ENCODE peak calls at places on chromosomes 3 and 15, in six cellular contexts. K, Y, Z, A, L and J are unnamed samples.

GRCh38 chr15:69668963-69669362 is 216.3 kb downstream of the RPLP1 start:
- DNase-seq in Z (no peak), Y (peak; percentile 82), K (no peak), A (no peak), L (no peak), J (no peak)

GRCh38 chr3:173770796-173771573 is 373.4 kb downstream of the NLGN1 start:
- DNase-seq in L (no peak), A (no peak), K (no peak), Z (no peak), Y (no peak), J (peak; percentile 32)

GRCh38 chr3:120092444-120092843 is 1.8 kb downstream of the GSK3B start:
- DNase-seq in Y (no peak), A (no peak), K (no peak), L (no peak), Z (no peak), J (no peak)

GRCh38 chr3:160412477-160412876 is 13.0 kb downstream of the SMC4 start:
- DNase-seq in L (no peak), A (no peak), K (no peak), Z (no peak), Y (no peak), J (no peak)

GRCh38 chr15:88574646-88575045 is 28.2 kb upstream of the DET1 start:
- DNase-seq in K (no peak), Y (no peak), Z (no peak), A (no peak), L (no peak), J (peak; percentile 12)

GRCh38 chr15:60673156-60673555 is 194.2 kb upstream of the ICE2 start:
- DNase-seq in Z (no peak), Y (no peak), K (no peak), A (no peak), L (no peak), J (no peak)

GRCh38 chr15:96237002-96237401 is 93.5 kb upstream of the NR2F2 start:
- DNase-seq in K (no peak), Y (no peak), A (no peak), L (no peak), Z (no peak), J (no peak)

GRCh38 chr3:39065197-39065596 is 13.4 kb downstream of the WDR48 start:
- DNase-seq in A (peak; percentile 51), K (no peak), L (no peak), Z (peak; percentile 29), Y (no peak), J (peak; percentile 80)

GRCh38 chr15:66834863-66835557 is 133.0 kb downstream of the SMAD6 start:
- DNase-seq in Z (no peak), K (peak; percentile 71), A (peak; percentile 70), Y (no peak), L (no peak), J (peak; percentile 82)

GRCh38 chr3:119444590-119444989 is 18.8 kb downstream of the TMEM39A start:
- DNase-seq in K (no peak), L (no peak), Y (no peak), Z (no peak), A (no peak), J (no peak)

GRCh38 chr15:78842519-78842918 is 30.2 kb upstream of the MORF4L1 start:
- DNase-seq in Z (no peak), K (no peak), Y (peak; percentile 55), L (no peak), A (no peak), J (no peak)

GRCh38 chr3:152474585-152474984 is 205.9 kb downstream of the MBNL1 start:
- DNase-seq in A (no peak), L (no peak), Y (peak; percentile 60), Z (peak; percentile 29), K (no peak), J (peak; percentile 75)

GRCh38 chr15:70093481-70094309 is 4.0 kb downstream of the TLE3 start:
- DNase-seq in K (no peak), A (no peak), Z (no peak), Y (no peak), L (no peak), J (peak; percentile 79)

GRCh38 chr15:47963265-47963664 is 157.5 kb upstream of the SLC24A5 start:
- DNase-seq in L (no peak), K (no peak), Y (no peak), A (no peak), Z (no peak), J (no peak)

GRCh38 chr3:134854285-134854684 is 59.2 kb downstream of the EPHB1 start:
- DNase-seq in Z (no peak), A (no peak), K (no peak), Y (no peak), L (no peak), J (no peak)

GRCh38 chr3:111373861-111374260 is 168.1 kb upstream of the CD96 start:
- DNase-seq in L (no peak), Z (no peak), A (no peak), K (no peak), Y (no peak), J (no peak)

GRCh38 chr3:178325330-178325729 is 210.9 kb upstream of the KCNMB2 start:
- DNase-seq in Z (no peak), Y (no peak), L (no peak), A (no peak), K (no peak), J (peak; percentile 39)

GRCh38 chr3:177134166-177134565 is 63.1 kb downstream of the TBL1XR1 start:
- DNase-seq in Z (no peak), L (no peak), A (no peak), Y (no peak), K (no peak), J (no peak)

GRCh38 chr3:77362936-77363335 is 323.0 kb downstream of the ROBO2 start:
- DNase-seq in L (no peak), K (no peak), A (no peak), Y (no peak), Z (no peak), J (no peak)

GRCh38 chr3:184209146-184209923 is 20.1 kb upstream of the VWA5B2 start:
- DNase-seq in Z (no peak), A (no peak), K (no peak), L (no peak), Y (no peak), J (no peak)

DNA sequence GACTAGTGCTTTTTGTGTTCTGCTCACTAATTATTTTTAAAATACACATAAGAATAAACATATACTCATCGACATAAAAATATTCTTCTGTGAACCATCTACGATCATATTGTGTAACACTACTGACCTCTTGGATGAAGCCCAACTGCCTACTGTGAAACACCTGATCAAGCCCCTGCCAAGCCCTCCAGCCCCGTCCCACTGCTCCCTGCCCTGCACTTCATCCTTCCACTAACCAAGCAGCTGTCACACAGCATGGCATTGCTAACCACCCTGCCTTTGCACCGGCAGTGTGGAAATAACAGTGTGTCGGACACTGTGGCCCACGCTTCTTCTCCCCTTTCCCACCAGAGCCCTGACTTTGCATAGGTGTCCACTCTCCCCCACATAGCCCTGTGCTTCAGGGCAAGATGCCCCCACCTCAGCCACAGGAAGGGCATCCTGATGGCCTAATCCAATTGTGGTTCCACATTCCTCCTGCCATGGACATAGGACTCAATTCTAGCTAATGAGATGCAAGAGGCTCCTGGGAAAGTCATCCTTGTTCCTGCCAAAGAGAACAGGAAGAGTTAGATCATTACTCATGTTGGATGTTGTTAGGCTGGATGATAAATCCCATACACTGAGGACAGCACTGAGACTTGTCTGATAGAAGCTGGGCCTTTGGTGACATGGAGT is 35.0 kb upstream of the ARID3B start:
- DNase-seq in A (no peak), K (no peak), L (no peak), Y (no peak), Z (no peak), J (no peak)
- TF ChIP-seq CREB1 in A (no peak), K (no peak), L (no peak), Y (no peak), Z (no peak), J (no peak)

GRCh38 chr3:140711043-140711718 is 33.3 kb downstream of the TRIM42 start:
- DNase-seq in L (no peak), K (no peak), Y (no peak), Z (peak; percentile 87), A (no peak), J (no peak)

GRCh38 chr3:140712301-140712700 is 34.4 kb downstream of the TRIM42 start:
- DNase-seq in A (no peak), Y (no peak), K (no peak), Z (no peak), L (no peak), J (no peak)

GRCh38 chr3:140711719-140712086 is 33.8 kb downstream of the TRIM42 start:
- DNase-seq in Z (no peak), K (no peak), A (no peak), Y (no peak), L (no peak), J (no peak)

GRCh38 chr3:140717915-140718314 is 40.1 kb downstream of the TRIM42 start:
- DNase-seq in Z (no peak), L (no peak), Y (no peak), A (no peak), K (no peak), J (no peak)

GRCh38 chr3:140715035-140715434 is 37.2 kb downstream of the TRIM42 start:
- DNase-seq in A (no peak), K (no peak), Y (no peak), Z (no peak), L (no peak), J (no peak)
- TF ChIP-seq CREB1 in A (no peak), K (no peak), Y (no peak), Z (no peak), L (no peak), J (no peak)

DNA sequence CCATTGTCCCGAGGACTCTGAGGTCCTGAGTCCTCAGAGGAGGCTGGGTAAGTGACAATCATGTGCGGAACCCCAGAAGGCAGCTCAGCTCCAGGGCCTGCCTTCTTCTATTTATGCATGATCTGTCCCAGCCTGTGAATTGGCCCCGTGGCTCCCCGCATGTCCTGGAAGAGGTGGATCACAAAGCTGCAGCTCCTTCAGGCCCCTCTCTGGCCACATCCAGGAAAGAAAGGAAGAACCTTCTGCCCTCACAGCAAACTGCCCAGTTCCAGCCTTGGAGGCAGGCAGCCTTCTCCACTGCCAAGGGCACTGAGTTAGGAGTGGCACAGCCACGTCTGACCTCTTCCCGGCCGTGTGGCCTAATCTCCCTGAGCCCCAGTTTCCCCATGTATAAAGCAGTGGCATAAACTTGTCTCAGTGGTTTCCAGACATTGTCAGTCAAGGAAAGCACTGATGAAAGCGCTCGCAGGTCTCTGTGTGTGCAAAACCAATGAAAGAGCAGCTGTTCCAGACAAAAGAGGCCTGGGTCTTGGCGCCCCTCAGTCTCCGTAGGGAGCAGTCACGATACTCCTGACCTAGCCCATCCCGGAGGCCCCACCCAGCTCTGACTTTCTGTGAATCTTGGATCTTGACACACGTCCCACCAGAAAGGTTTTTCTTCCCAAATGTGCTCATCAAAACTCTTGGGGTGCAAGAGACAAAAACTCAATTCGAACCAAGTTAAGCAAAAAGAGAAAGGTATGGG is 497.3 kb downstream of the SHQ1 start:
- DNase-seq in Z (no peak), A (no peak), K (no peak), L (no peak), Y (no peak), J (no peak)
- TF ChIP-seq CREB1 in Z (no peak), A (no peak), K (no peak), L (no peak), Y (no peak), J (no peak)

GRCh38 chr3:108315767-108316301 is 19.5 kb downstream of the HHLA2 start:
- DNase-seq in L (no peak), K (no peak), Y (no peak), Z (no peak), A (no peak), J (no peak)

GRCh38 chr3:108324177-108324576 is 27.8 kb downstream of the HHLA2 start:
- DNase-seq in A (no peak), L (no peak), Z (no peak), K (no peak), Y (no peak), J (no peak)

GRCh38 chr3:108322352-108322751 is 26.0 kb downstream of the HHLA2 start:
- DNase-seq in Y (no peak), L (no peak), K (no peak), A (no peak), Z (no peak), J (no peak)

GRCh38 chr3:108320746-108321350 is 24.5 kb downstream of the HHLA2 start:
- DNase-seq in K (no peak), A (no peak), Z (no peak), L (no peak), Y (no peak), J (peak; percentile 34)

GRCh38 chr3:108319428-108320053 is 23.2 kb downstream of the HHLA2 start:
- DNase-seq in Z (no peak), Y (no peak), L (no peak), K (no peak), A (no peak), J (no peak)
- TF ChIP-seq CREB1 in Z (no peak), Y (no peak), L (no peak), K (no peak), A (no peak), J (no peak)